ENCODE peak calls at places on chromosomes 13 and 19, in six cellular contexts. One of them, this sample, is unnamed.

GRCh38 chr13:79485014-79485441 is 4.1 kb downstream of the NDFIP2 start:
- DNase-seq in DND-41: peak; percentile 44
- DNase-seq in AG09309: peak; percentile 55
- DNase-seq in heart left ventricle: no peak
- DNase-seq in GM13976: no peak
- DNase-seq in neural progenitor cell: no peak
- DNase-seq in this sample: peak; percentile 45

GRCh38 chr19:42252365-42253244 is 2.3 kb downstream of the ERF start:
- DNase-seq in DND-41: no peak
- DNase-seq in AG09309: no peak
- DNase-seq in heart left ventricle: peak; percentile 57
- DNase-seq in GM13976: no peak
- DNase-seq in neural progenitor cell: no peak
- DNase-seq in this sample: peak; percentile 34

GRCh38 chr13:49546559-49546958 is 38.8 kb downstream of the RCBTB1 start:
- DNase-seq in DND-41: no peak
- DNase-seq in AG09309: no peak
- DNase-seq in heart left ventricle: no peak
- DNase-seq in GM13976: no peak
- DNase-seq in neural progenitor cell: no peak
- DNase-seq in this sample: no peak

GRCh38 chr13:72622546-72622945 is 104.9 kb downstream of the MZT1 start:
- DNase-seq in DND-41: no peak
- DNase-seq in AG09309: no peak
- DNase-seq in heart left ventricle: no peak
- DNase-seq in GM13976: no peak
- DNase-seq in neural progenitor cell: no peak
- DNase-seq in this sample: no peak

GRCh38 chr19:19406878-19407639 is 1.6 kb downstream of the GATAD2A start:
- DNase-seq in DND-41: peak; percentile 37
- DNase-seq in AG09309: no peak
- DNase-seq in heart left ventricle: no peak
- DNase-seq in GM13976: no peak
- DNase-seq in neural progenitor cell: peak; percentile 28
- DNase-seq in this sample: peak; percentile 75

GRCh38 chr19:42111811-42112210 is 20.4 kb downstream of the POU2F2 start:
- DNase-seq in DND-41: no peak
- DNase-seq in AG09309: no peak
- DNase-seq in heart left ventricle: no peak
- DNase-seq in GM13976: no peak
- DNase-seq in neural progenitor cell: no peak
- DNase-seq in this sample: no peak

GRCh38 chr19:47854459-47854858 is 4.6 kb upstream of the TPRX2 start:
- DNase-seq in DND-41: no peak
- DNase-seq in AG09309: no peak
- DNase-seq in heart left ventricle: no peak
- DNase-seq in GM13976: no peak
- DNase-seq in neural progenitor cell: no peak
- DNase-seq in this sample: no peak

GRCh38 chr13:97588993-97589392 is 155.0 kb downstream of the RAP2A start:
- DNase-seq in DND-41: no peak
- DNase-seq in AG09309: no peak
- DNase-seq in heart left ventricle: no peak
- DNase-seq in GM13976: no peak
- DNase-seq in neural progenitor cell: no peak
- DNase-seq in this sample: no peak

GRCh38 chr13:52356327-52356726 is 49.6 kb downstream of the THSD1 start:
- DNase-seq in DND-41: no peak
- DNase-seq in AG09309: no peak
- DNase-seq in heart left ventricle: no peak
- DNase-seq in GM13976: no peak
- DNase-seq in neural progenitor cell: no peak
- DNase-seq in this sample: no peak

GRCh38 chr19:32566246-32566830 is 14.7 kb upstream of the PDCD5 start:
- DNase-seq in DND-41: no peak
- DNase-seq in AG09309: no peak
- DNase-seq in heart left ventricle: no peak
- DNase-seq in GM13976: no peak
- DNase-seq in neural progenitor cell: no peak
- DNase-seq in this sample: no peak

GRCh38 chr13:100506154-100506553 is 82.4 kb downstream of the GGACT start:
- DNase-seq in DND-41: no peak
- DNase-seq in AG09309: no peak
- DNase-seq in heart left ventricle: no peak
- DNase-seq in GM13976: peak; percentile 74
- DNase-seq in neural progenitor cell: no peak
- DNase-seq in this sample: peak; percentile 70

GRCh38 chr13:23087884-23088283 is 92.9 kb upstream of the SGCG start:
- DNase-seq in DND-41: peak; percentile 20
- DNase-seq in AG09309: no peak
- DNase-seq in heart left ventricle: no peak
- DNase-seq in GM13976: peak; percentile 49
- DNase-seq in neural progenitor cell: peak; percentile 24
- DNase-seq in this sample: peak; percentile 39

GRCh38 chr19:42293966-42294365 is 8.0 kb upstream of the PRR19 start:
- DNase-seq in DND-41: no peak
- DNase-seq in AG09309: no peak
- DNase-seq in heart left ventricle: no peak
- DNase-seq in GM13976: no peak
- DNase-seq in neural progenitor cell: no peak
- DNase-seq in this sample: no peak

GRCh38 chr13:25762288-25762687 is 289.5 kb downstream of the SHISA2 start:
- DNase-seq in DND-41: no peak
- DNase-seq in AG09309: no peak
- DNase-seq in heart left ventricle: no peak
- DNase-seq in GM13976: no peak
- DNase-seq in neural progenitor cell: no peak
- DNase-seq in this sample: no peak

GRCh38 chr13:106105153-106105552 is 430.3 kb downstream of the EFNB2 start:
- DNase-seq in DND-41: no peak
- DNase-seq in AG09309: no peak
- DNase-seq in heart left ventricle: no peak
- DNase-seq in GM13976: no peak
- DNase-seq in neural progenitor cell: no peak
- DNase-seq in this sample: no peak

GRCh38 chr13:90968510-90968909 is 379.0 kb upstream of the MIR17HG start:
- DNase-seq in DND-41: peak; percentile 5
- DNase-seq in AG09309: no peak
- DNase-seq in heart left ventricle: no peak
- DNase-seq in GM13976: no peak
- DNase-seq in neural progenitor cell: peak; percentile 65
- DNase-seq in this sample: peak; percentile 5

GRCh38 chr13:98466634-98467236 is 110.2 kb downstream of the STK24 start:
- DNase-seq in DND-41: peak; percentile 44
- DNase-seq in AG09309: no peak
- DNase-seq in heart left ventricle: no peak
- DNase-seq in GM13976: no peak
- DNase-seq in neural progenitor cell: peak; percentile 68
- DNase-seq in this sample: peak; percentile 80

GRCh38 chr13:21971662-21972635 is 301.1 kb downstream of the FGF9 start:
- DNase-seq in DND-41: no peak
- DNase-seq in AG09309: no peak
- DNase-seq in heart left ventricle: no peak
- DNase-seq in GM13976: no peak
- DNase-seq in neural progenitor cell: no peak
- DNase-seq in this sample: no peak

GRCh38 chr19:47423203-47423882 is 4.0 kb upstream of the MEIS3 start:
- DNase-seq in DND-41: no peak
- DNase-seq in AG09309: no peak
- DNase-seq in heart left ventricle: no peak
- DNase-seq in GM13976: no peak
- DNase-seq in neural progenitor cell: no peak
- DNase-seq in this sample: no peak

GRCh38 chr19:2659856-2660432 is 42.5 kb downstream of the GNG7 start:
- DNase-seq in DND-41: no peak
- DNase-seq in AG09309: no peak
- DNase-seq in heart left ventricle: no peak
- DNase-seq in GM13976: no peak
- DNase-seq in neural progenitor cell: peak; percentile 63
- DNase-seq in this sample: no peak

GRCh38 chr19:54952591-54953344 is 5.4 kb upstream of the NLRP7 start:
- DNase-seq in DND-41: no peak
- DNase-seq in AG09309: peak; percentile 21
- DNase-seq in heart left ventricle: no peak
- DNase-seq in GM13976: no peak
- DNase-seq in neural progenitor cell: peak; percentile 58
- DNase-seq in this sample: no peak

GRCh38 chr13:28313579-28313978 is 175.2 kb downstream of the PAN3 start:
- DNase-seq in DND-41: peak; percentile 38
- DNase-seq in AG09309: no peak
- DNase-seq in heart left ventricle: no peak
- DNase-seq in GM13976: peak; percentile 41
- DNase-seq in neural progenitor cell: peak; percentile 40
- DNase-seq in this sample: peak; percentile 62

GRCh38 chr13:99386495-99386894 is 79.3 kb upstream of the GPR183 start:
- DNase-seq in DND-41: no peak
- DNase-seq in AG09309: no peak
- DNase-seq in heart left ventricle: no peak
- DNase-seq in GM13976: no peak
- DNase-seq in neural progenitor cell: no peak
- DNase-seq in this sample: no peak

GRCh38 chr19:50639121-50640112 is at the start of gene SYT3:
- DNase-seq in DND-41: peak; percentile 12
- DNase-seq in AG09309: no peak
- DNase-seq in heart left ventricle: peak; percentile 20
- DNase-seq in GM13976: peak; percentile 68
- DNase-seq in neural progenitor cell: peak; percentile 87
- DNase-seq in this sample: peak; percentile 52

GRCh38 chr19:4086336-4086953 is 19.7 kb upstream of the ZBTB7A start:
- DNase-seq in DND-41: no peak
- DNase-seq in AG09309: no peak
- DNase-seq in heart left ventricle: no peak
- DNase-seq in GM13976: no peak
- DNase-seq in neural progenitor cell: no peak
- DNase-seq in this sample: no peak

GRCh38 chr19:6378498-6378897 is 2.8 kb upstream of the PSPN start:
- DNase-seq in DND-41: no peak
- DNase-seq in AG09309: no peak
- DNase-seq in heart left ventricle: no peak
- DNase-seq in GM13976: no peak
- DNase-seq in neural progenitor cell: no peak
- DNase-seq in this sample: no peak

GRCh38 chr19:6076675-6077463 is 33.4 kb downstream of the RFX2 start:
- DNase-seq in DND-41: no peak
- DNase-seq in AG09309: peak; percentile 94
- DNase-seq in heart left ventricle: no peak
- DNase-seq in GM13976: no peak
- DNase-seq in neural progenitor cell: no peak
- DNase-seq in this sample: no peak

GRCh38 chr19:31354919-31355318 is 5.7 kb upstream of the TSHZ3 start:
- DNase-seq in DND-41: no peak
- DNase-seq in AG09309: no peak
- DNase-seq in heart left ventricle: no peak
- DNase-seq in GM13976: no peak
- DNase-seq in neural progenitor cell: peak; percentile 28
- DNase-seq in this sample: no peak

GRCh38 chr19:31354316-31354715 is 5.1 kb upstream of the TSHZ3 start:
- DNase-seq in DND-41: no peak
- DNase-seq in AG09309: no peak
- DNase-seq in heart left ventricle: no peak
- DNase-seq in GM13976: no peak
- DNase-seq in neural progenitor cell: no peak
- DNase-seq in this sample: no peak

GRCh38 chr19:31352782-31353651 is 3.8 kb upstream of the TSHZ3 start:
- DNase-seq in DND-41: no peak
- DNase-seq in AG09309: no peak
- DNase-seq in heart left ventricle: no peak
- DNase-seq in GM13976: no peak
- DNase-seq in neural progenitor cell: peak; percentile 54
- DNase-seq in this sample: no peak

GRCh38 chr19:31352296-31352781 is 3.1 kb upstream of the TSHZ3 start:
- DNase-seq in DND-41: no peak
- DNase-seq in AG09309: no peak
- DNase-seq in heart left ventricle: no peak
- DNase-seq in GM13976: no peak
- DNase-seq in neural progenitor cell: peak; percentile 38
- DNase-seq in this sample: no peak

DNA sequence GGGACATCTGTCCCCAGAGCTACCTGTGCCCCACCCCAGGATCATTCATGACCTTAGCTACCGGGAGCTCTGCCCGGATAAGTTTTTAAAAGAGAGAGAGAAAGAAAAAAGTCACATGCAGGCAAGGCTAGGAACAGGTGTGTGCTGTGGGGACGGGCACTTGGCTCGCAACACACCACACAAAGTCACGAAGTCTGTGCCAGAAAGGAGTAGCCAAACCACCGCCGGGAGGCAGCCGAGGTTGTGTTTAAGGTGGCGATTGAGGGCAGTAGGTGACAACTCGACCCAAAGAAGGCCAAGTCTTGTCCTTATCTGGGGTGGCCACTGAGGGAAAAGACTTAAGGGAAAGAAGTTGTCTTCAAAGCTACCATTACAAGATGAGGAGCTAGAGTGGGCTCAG is 4.6 kb upstream of the TSHZ3 start:
- DNase-seq in DND-41: no peak
- DNase-seq in AG09309: no peak
- DNase-seq in heart left ventricle: no peak
- DNase-seq in GM13976: no peak
- DNase-seq in neural progenitor cell: peak; percentile 56
- DNase-seq in this sample: peak; percentile 21
- TF ChIP-seq CTCF in DND-41: no peak
- TF ChIP-seq CTCF in AG09309: no peak
- TF ChIP-seq CTCF in heart left ventricle: no peak
- TF ChIP-seq CTCF in GM13976: no peak
- TF ChIP-seq CTCF in neural progenitor cell: peak; percentile 38
- TF ChIP-seq CTCF in this sample: no peak

GRCh38 chr13:113724780-113725315 is 34.2 kb upstream of the TMEM255B start:
- DNase-seq in DND-41: peak; percentile 24
- DNase-seq in AG09309: no peak
- DNase-seq in heart left ventricle: peak; percentile 85
- DNase-seq in GM13976: peak; percentile 87
- DNase-seq in neural progenitor cell: peak; percentile 88
- DNase-seq in this sample: peak; percentile 94
- TF ChIP-seq CTCF in DND-41: peak; percentile 62
- TF ChIP-seq CTCF in AG09309: peak; percentile 89
- TF ChIP-seq CTCF in heart left ventricle: peak; percentile 78
- TF ChIP-seq CTCF in GM13976: peak; percentile 74
- TF ChIP-seq CTCF in neural progenitor cell: peak; percentile 81
- TF ChIP-seq CTCF in this sample: peak; percentile 87

DNA sequence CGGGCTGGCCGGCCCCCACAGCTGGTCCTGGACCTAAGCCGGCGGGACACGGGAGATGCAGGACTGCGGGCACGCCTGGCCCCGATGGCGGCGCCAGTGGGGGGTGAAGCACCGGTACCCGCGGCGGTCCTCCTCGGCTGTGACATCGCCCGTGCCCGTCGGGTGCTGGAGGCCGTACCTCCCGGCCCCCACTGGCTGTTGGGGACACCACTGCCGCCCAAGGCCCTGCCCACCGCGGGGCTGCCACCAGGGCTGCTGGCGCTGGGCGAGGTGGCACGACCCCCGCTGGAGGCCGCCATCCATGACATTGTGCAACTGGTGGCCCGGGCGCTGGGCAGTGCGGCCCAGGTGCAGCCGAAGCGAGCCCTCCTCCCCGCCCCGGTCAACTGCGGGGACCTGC is 3.1 kb downstream of the GRIN3B start:
- DNase-seq in DND-41: no peak
- DNase-seq in AG09309: no peak
- DNase-seq in heart left ventricle: no peak
- DNase-seq in GM13976: no peak
- DNase-seq in neural progenitor cell: no peak
- DNase-seq in this sample: no peak
- TF ChIP-seq CTCF in DND-41: no peak
- TF ChIP-seq CTCF in AG09309: no peak
- TF ChIP-seq CTCF in heart left ventricle: no peak
- TF ChIP-seq CTCF in GM13976: no peak
- TF ChIP-seq CTCF in neural progenitor cell: no peak
- TF ChIP-seq CTCF in this sample: no peak

GRCh38 chr13:54949735-54950134 is 1921.1 kb downstream of the OLFM4 start:
- DNase-seq in DND-41: no peak
- DNase-seq in AG09309: no peak
- DNase-seq in heart left ventricle: no peak
- DNase-seq in GM13976: no peak
- DNase-seq in neural progenitor cell: no peak
- DNase-seq in this sample: no peak
- TF ChIP-seq CTCF in DND-41: no peak
- TF ChIP-seq CTCF in AG09309: no peak
- TF ChIP-seq CTCF in heart left ventricle: no peak
- TF ChIP-seq CTCF in GM13976: no peak
- TF ChIP-seq CTCF in neural progenitor cell: no peak
- TF ChIP-seq CTCF in this sample: no peak